ENCODE peak calls at places on chromosomes 12 and 14, in five cellular contexts. T is CD8-positive, alpha-beta memory T cell; K is tibial nerve; U is ovary; L is fibroblast of lung. Q is an unnamed sample.

GRCh38 chr12:53205747-53206146 is 1.3 kb downstream of the ITGB7 start:
- DNase-seq in T (peak), K (no peak), U (no peak), L (peak), Q (no peak)

GRCh38 chr12:105493091-105493615 is 162.7 kb downstream of the C12orf75 start:
- DNase-seq in T (no peak), K (no peak), U (no peak), L (peak), Q (no peak)

GRCh38 chr12:51675062-51675803 is 84.2 kb downstream of the SCN8A start:
- DNase-seq in T (no peak), K (no peak), U (no peak), L (no peak), Q (no peak)

GRCh38 chr14:45787167-45787566 is 534.2 kb upstream of the MIS18BP1 start:
- DNase-seq in T (no peak), K (no peak), U (no peak), L (no peak), Q (no peak)

GRCh38 chr12:113252494-113252893 is 31.2 kb downstream of the TPCN1 start:
- DNase-seq in T (no peak), K (no peak), U (no peak), L (no peak), Q (no peak)

GRCh38 chr12:116525418-116526001 is 33.7 kb upstream of the MAP1LC3B2 start:
- DNase-seq in T (no peak), K (peak), U (peak), L (peak), Q (no peak)

GRCh38 chr12:9699898-9700605 is 30.5 kb downstream of the CLEC2D start:
- DNase-seq in T (no peak), K (no peak), U (no peak), L (no peak), Q (no peak)

GRCh38 chr12:65907465-65907864 is 83.2 kb downstream of the HMGA2 start:
- DNase-seq in T (no peak), K (no peak), U (no peak), L (no peak), Q (no peak)

GRCh38 chr14:37903561-37904191 is 304.0 kb upstream of the SSTR1 start:
- DNase-seq in T (no peak), K (no peak), U (no peak), L (peak), Q (no peak)

GRCh38 chr12:96237465-96238077 is 43.4 kb downstream of the ELK3 start:
- DNase-seq in T (peak), K (no peak), U (peak), L (peak), Q (no peak)

GRCh38 chr14:53663709-53664108 is 292.9 kb downstream of the BMP4 start:
- DNase-seq in T (no peak), K (no peak), U (no peak), L (peak), Q (peak)

GRCh38 chr14:97602438-97603117 is 805.4 kb downstream of the VRK1 start:
- DNase-seq in T (peak), K (no peak), U (no peak), L (no peak), Q (no peak)

GRCh38 chr12:106342397-106343212 is 14.9 kb upstream of the POLR3B start:
- DNase-seq in T (no peak), K (peak), U (peak), L (peak), Q (no peak)

GRCh38 chr14:102390064-102390463 is 27.3 kb downstream of the TECPR2 start:
- DNase-seq in T (no peak), K (no peak), U (no peak), L (peak), Q (no peak)

GRCh38 chr12:79871621-79872020 is 63.3 kb downstream of the PPP1R12A start:
- DNase-seq in T (no peak), K (no peak), U (no peak), L (no peak), Q (no peak)

GRCh38 chr12:6338955-6339761 is 2.7 kb downstream of the TNFRSF1A start:
- DNase-seq in T (no peak), K (no peak), U (no peak), L (no peak), Q (no peak)

GRCh38 chr12:9936597-9936996 is 4.4 kb upstream of the CLEC2A start:
- DNase-seq in T (no peak), K (no peak), U (no peak), L (no peak), Q (no peak)

GRCh38 chr12:110995016-110995415 is 74.6 kb upstream of the MYL2 start:
- DNase-seq in T (no peak), K (no peak), U (no peak), L (no peak), Q (no peak)

GRCh38 chr12:110996415-110996814 is 76.0 kb upstream of the MYL2 start:
- DNase-seq in T (no peak), K (no peak), U (no peak), L (no peak), Q (no peak)

GRCh38 chr12:110995615-110996014 is 75.2 kb upstream of the MYL2 start:
- DNase-seq in T (no peak), K (no peak), U (no peak), L (no peak), Q (no peak)

GRCh38 chr12:110993425-110993824 is 73.0 kb upstream of the MYL2 start:
- DNase-seq in T (no peak), K (no peak), U (no peak), L (no peak), Q (no peak)

DNA sequence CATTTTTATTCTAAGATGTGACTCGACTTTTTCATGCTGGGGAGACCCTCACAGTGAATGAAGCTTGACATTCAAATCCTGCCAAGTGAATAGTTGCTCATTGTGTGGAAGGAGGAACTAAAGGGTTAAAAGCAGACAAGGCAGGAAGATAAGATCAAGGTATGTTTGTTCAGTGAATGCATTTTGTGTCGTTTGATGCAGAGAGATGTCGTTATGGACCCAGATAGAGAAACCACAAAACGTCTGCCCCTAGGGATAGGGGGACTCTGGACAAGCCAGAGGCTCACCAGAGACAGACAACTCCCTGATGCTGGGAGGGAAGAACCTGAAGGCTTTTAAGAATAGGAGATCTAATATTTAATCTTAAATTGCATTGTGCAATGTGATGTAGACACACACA is 72.5 kb upstream of the MYL2 start:
- DNase-seq in T (no peak), K (no peak), U (no peak), L (no peak), Q (no peak)
- H3K27ac ChIP-seq in T (no peak), K (no peak), U (no peak), L (no peak), Q (no peak)

GRCh38 chr12:50156641-50157040 is 10.5 kb downstream of the CERS5 start:
- DNase-seq in T (no peak), K (no peak), U (no peak), L (no peak), Q (no peak)
- H3K27ac ChIP-seq in T (no peak), K (no peak), U (no peak), L (no peak), Q (no peak)

DNA sequence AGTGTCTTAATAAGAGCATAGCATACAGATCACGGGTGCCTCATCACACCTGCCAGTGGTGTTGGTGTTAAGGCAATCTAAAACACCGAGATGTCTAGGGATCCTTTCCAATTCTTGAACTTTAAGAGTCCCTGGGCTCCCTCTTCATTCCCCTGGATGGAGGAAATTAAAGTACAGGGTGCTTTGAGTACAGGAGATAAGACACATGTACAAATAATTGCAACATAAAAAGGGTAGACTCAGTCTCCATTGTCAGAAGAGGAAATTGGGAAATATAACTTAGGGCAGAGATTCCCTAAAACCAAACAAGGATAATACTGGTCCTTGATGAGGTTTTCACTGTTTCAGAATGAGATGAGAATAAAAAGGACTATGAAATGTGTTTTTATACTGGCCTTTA is 34.9 kb downstream of the SCFD1 start:
- DNase-seq in T (no peak), K (no peak), U (no peak), L (no peak), Q (no peak)
- H3K27ac ChIP-seq in T (no peak), K (no peak), U (no peak), L (no peak), Q (no peak)

DNA sequence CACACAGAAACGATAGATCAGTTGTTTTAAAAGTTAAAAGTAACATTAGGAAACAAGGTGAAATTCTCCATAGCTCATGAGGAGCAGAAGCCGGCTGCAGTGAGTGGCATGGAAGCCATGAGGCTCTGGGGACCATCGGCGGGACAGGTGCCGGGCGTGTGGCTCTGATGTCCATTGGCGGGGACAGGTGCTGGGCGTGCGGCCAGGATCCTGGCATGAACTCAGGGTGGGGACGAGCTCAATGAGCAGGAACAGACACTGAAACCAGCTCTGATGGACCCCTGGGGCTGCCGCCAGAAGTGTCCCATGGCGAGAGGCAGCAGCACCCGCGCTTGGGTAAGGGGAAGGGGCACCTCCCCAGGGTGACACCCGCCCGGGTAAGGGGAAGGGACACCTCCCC is 75.1 kb downstream of the NOC4L start:
- DNase-seq in T (no peak), K (no peak), U (no peak), L (no peak), Q (no peak)
- H3K27ac ChIP-seq in T (no peak), K (no peak), U (no peak), L (no peak), Q (no peak)

GRCh38 chr12:118017926-118018325 is 1.4 kb downstream of the RFC5 start:
- DNase-seq in T (no peak), K (no peak), U (no peak), L (no peak), Q (no peak)

GRCh38 chr12:118013283-118013682 is 3.2 kb upstream of the RFC5 start:
- DNase-seq in T (no peak), K (no peak), U (no peak), L (no peak), Q (no peak)

GRCh38 chr12:118015306-118015705 is 1.2 kb upstream of the RFC5 start:
- DNase-seq in T (no peak), K (no peak), U (no peak), L (no peak), Q (no peak)

GRCh38 chr12:118016424-118017264 is at the start of gene RFC5:
- DNase-seq in T (peak), K (peak), U (peak), L (peak), Q (peak)

GRCh38 chr12:118015944-118016343 is 559 bp upstream of the RFC5 start:
- DNase-seq in T (no peak), K (no peak), U (no peak), L (no peak), Q (no peak)
- H3K27ac ChIP-seq in T (no peak), K (no peak), U (no peak), L (no peak), Q (no peak)

GRCh38 chr12:132418393-132418925 is 71.5 kb upstream of the FBRSL1 start:
- DNase-seq in T (no peak), K (no peak), U (no peak), L (no peak), Q (no peak)
- H3K27ac ChIP-seq in T (no peak), K (no peak), U (no peak), L (no peak), Q (no peak)

Q was measured in iPS DF 6.9.